ENCODE peak calls at places on chromosome 1, in ten cellular contexts. Y, V, S, F, L, O, Q, K, Z and B are unnamed samples.

GRCh38 chr1:8705104-8705503 is 112.3 kb downstream of the RERE start:
- DNase-seq in Y (no peak), S (no peak), Q (peak; percentile 59), K (no peak), Z (no peak), L (no peak), V (no peak), F (no peak), O (no peak), B (no peak)

GRCh38 chr1:201084171-201084766 is 28.0 kb downstream of the CACNA1S start:
- DNase-seq in Z (no peak), L (no peak), Y (no peak), K (no peak), F (no peak), S (no peak), V (no peak), Q (no peak), O (no peak), B (no peak)

GRCh38 chr1:196650403-196650802 is 1.4 kb upstream of the CFH start:
- DNase-seq in O (peak; percentile 38), F (no peak), Y (no peak), K (no peak), Q (no peak), L (no peak), V (no peak), S (peak; percentile 56), Z (no peak), B (no peak)

GRCh38 chr1:210910020-210910575 is 223.8 kb downstream of the KCNH1 start:
- DNase-seq in F (no peak), O (no peak), Q (no peak), Z (no peak), Y (no peak), S (no peak), K (no peak), L (no peak), V (no peak), B (no peak)

GRCh38 chr1:243230914-243231313 is 24.2 kb downstream of the CEP170 start:
- DNase-seq in L (no peak), Y (peak; percentile 17), S (peak; percentile 65), Q (no peak), K (no peak), V (no peak), Z (no peak), F (no peak), O (no peak), B (no peak)

GRCh38 chr1:105485207-105485606 is 1571.3 kb upstream of the PRMT6 start:
- DNase-seq in Y (no peak), V (no peak), L (no peak), Z (no peak), K (no peak), Q (no peak), F (peak; percentile 73), O (no peak), S (no peak), B (no peak)

GRCh38 chr1:230801441-230801840 is 54.3 kb downstream of the CAPN9 start:
- DNase-seq in S (no peak), Q (no peak), V (no peak), O (no peak), Z (no peak), Y (no peak), F (no peak), L (no peak), K (peak; percentile 16), B (no peak)

GRCh38 chr1:53338410-53338809 is 10.5 kb upstream of the LRP8 start:
- DNase-seq in V (no peak), Q (no peak), S (no peak), F (no peak), K (no peak), Y (no peak), O (no peak), L (no peak), Z (no peak), B (no peak)

GRCh38 chr1:227942021-227942715 is 5.6 kb downstream of the WNT9A start:
- DNase-seq in Y (no peak), F (no peak), K (peak; percentile 43), S (peak; percentile 50), V (peak; percentile 23), Q (no peak), L (no peak), Z (peak; percentile 12), O (no peak), B (no peak)

GRCh38 chr1:37479255-37480124 is 5.1 kb downstream of the ZC3H12A start:
- DNase-seq in Z (peak; percentile 97), O (peak; percentile 91), K (peak; percentile 96), Q (peak; percentile 85), S (no peak), F (peak; percentile 65), L (peak; percentile 86), V (peak; percentile 96), Y (peak; percentile 82), B (peak; percentile 90)

GRCh38 chr1:187264995-187265602 is 436.4 kb downstream of the PLA2G4A start:
- DNase-seq in V (no peak), L (no peak), F (no peak), Q (no peak), Y (peak; percentile 1), S (peak; percentile 77), O (no peak), K (no peak), Z (no peak), B (peak; percentile 60)

GRCh38 chr1:232925421-232926202 is 24.8 kb upstream of the NTPCR start:
- DNase-seq in Y (no peak), K (no peak), L (no peak), O (no peak), S (no peak), F (no peak), Q (no peak), V (no peak), Z (no peak), B (no peak)

GRCh38 chr1:4868521-4868920 is 214.1 kb downstream of the AJAP1 start:
- DNase-seq in Z (no peak), L (no peak), O (no peak), F (no peak), K (no peak), Y (no peak), S (no peak), Q (no peak), V (no peak), B (no peak)

GRCh38 chr1:212692774-212693644 is 6.6 kb downstream of the BATF3 start:
- DNase-seq in S (peak; percentile 44), F (no peak), Q (no peak), L (no peak), K (no peak), Y (no peak), Z (no peak), V (no peak), O (no peak), B (peak; percentile 16)

GRCh38 chr1:194860248-194861201 is 1674.1 kb upstream of the B3GALT2 start:
- DNase-seq in Z (no peak), V (no peak), Y (no peak), K (no peak), O (no peak), F (no peak), L (no peak), Q (no peak), S (no peak), B (no peak)

GRCh38 chr1:194862129-194862528 is 1675.7 kb upstream of the B3GALT2 start:
- DNase-seq in V (no peak), S (no peak), O (no peak), F (no peak), Z (no peak), Q (no peak), Y (no peak), L (no peak), K (no peak), B (no peak)

GRCh38 chr1:194857413-194857812 is 1671.0 kb upstream of the B3GALT2 start:
- DNase-seq in L (no peak), V (no peak), O (no peak), S (no peak), Z (no peak), K (no peak), Y (no peak), F (no peak), Q (no peak), B (no peak)
- H3K36me3 ChIP-seq in L (no peaks in the 10 kb centered on the region), V (no peaks in the 10 kb centered on the region), O (no peaks in the 10 kb centered on the region), S (no peaks in the 10 kb centered on the region), Z (no peaks in the 10 kb centered on the region), K (no peaks in the 10 kb centered on the region), Y (no peaks in the 10 kb centered on the region), F (no peaks in the 10 kb centered on the region), Q (no peaks in the 10 kb centered on the region), B (no peaks in the 10 kb centered on the region)

GRCh38 chr1:99647460-99647859 is 1.5 kb downstream of the PALMD start:
- DNase-seq in S (no peak), K (no peak), F (no peak), Z (no peak), Q (no peak), V (no peak), O (no peak), Y (peak; percentile 34), L (no peak), B (no peak)
- H3K4me3 ChIP-seq in S (no peak overlapping the region), K (peak overlapping the region; percentile 53), F (no peak overlapping the region), Z (no peak overlapping the region), Q (no peak overlapping the region), V (no peak overlapping the region), O (no peak overlapping the region), Y (peak overlapping the region; percentile 37), L (no peak overlapping the region), B (peak overlapping the region; percentile 46)

DNA sequence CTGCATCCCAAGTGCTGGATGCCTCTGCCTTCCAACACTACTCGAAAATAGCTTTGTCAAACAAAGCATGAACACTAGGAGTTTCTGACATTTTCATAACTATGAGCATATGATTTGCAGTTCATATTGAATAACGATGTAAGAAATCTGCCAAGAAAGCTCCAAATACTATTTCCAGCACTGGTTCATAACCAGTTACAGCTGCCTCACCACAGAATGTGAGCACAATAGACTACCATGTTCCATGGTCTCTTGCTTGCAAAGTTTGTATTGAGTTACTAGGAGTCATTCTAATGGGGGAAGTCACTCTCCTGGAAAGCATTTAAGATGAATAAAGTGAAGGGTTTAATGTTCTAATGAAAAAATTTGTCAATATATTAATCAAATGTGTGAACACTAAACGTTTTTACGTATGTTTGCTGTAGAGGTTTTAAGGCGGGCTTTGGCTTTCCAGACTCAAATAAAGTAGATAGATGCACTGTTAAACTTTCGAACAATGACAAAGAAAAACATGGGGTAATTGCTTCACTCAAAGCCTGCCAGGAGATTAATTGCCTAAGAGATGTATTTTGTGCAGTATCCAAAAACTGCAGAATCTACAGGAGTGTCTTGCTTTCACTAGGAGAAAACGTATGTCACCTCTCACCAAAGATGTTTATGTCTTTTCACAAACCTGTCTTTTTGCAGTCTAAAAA is 78.5 kb upstream of the UBE2U start:
- DNase-seq in S (no peak), O (no peak), Z (no peak), Q (no peak), Y (no peak), V (no peak), L (no peak), K (no peak), F (no peak), B (no peak)
- H3K27me3 ChIP-seq in S (no peaks in the 10 kb centered on the region), O (no peaks in the 10 kb centered on the region), Z (no peaks in the 10 kb centered on the region), Q (no peaks in the 10 kb centered on the region), Y (no peaks in the 10 kb centered on the region), V (no peaks in the 10 kb centered on the region), L (no peaks in the 10 kb centered on the region), K (no peaks in the 10 kb centered on the region), F (no peaks in the 10 kb centered on the region), B (no peaks in the 10 kb centered on the region)

DNA sequence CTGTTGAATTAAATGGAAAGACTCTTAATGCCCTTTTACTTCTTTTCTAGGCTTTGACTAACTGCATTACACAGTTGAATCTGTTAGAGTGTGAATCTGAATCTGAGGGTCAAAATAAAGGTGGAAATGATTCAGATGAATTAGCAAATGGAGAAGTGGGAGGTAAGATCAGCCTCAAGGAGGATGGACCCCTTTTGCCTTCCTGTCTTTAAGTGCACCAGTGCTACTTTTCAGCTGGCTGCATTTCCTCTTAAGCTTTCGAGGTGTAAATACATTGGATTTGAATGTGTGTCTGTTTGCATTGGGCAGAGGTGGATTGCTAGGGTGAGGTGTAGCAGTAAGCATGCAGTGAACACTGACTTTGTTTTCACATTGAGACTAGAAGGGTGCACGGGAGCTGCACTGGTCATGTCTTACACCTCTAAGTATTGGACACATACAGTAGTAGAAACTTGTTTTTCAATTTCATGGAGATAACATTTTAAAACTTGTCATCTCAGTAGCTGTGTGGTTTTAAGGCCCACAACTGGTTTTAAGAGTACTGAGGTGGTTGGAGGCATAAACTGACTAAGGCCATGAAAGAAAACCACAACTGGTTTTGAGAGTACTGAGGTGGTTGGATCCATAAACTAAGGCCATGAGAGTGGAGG is 35.4 kb downstream of the MIA3 start:
- DNase-seq in S (no peak), Z (peak; percentile 35), V (no peak), O (no peak), Y (no peak), Q (no peak), L (peak; percentile 48), F (no peak), K (no peak), B (no peak)
- H3K36me3 ChIP-seq in S (peaks cover 59% of the 10 kb centered on the region), Z (peaks cover 10% of the 10 kb centered on the region), V (peaks cover 95% of the 10 kb centered on the region), O (peaks cover 6% of the 10 kb centered on the region), Y (peaks cover 85% of the 10 kb centered on the region), Q (no peaks in the 10 kb centered on the region), L (peaks cover 8% of the 10 kb centered on the region), F (peaks cover 8% of the 10 kb centered on the region), K (peaks cover 81% of the 10 kb centered on the region), B (peaks cover 68% of the 10 kb centered on the region)